ENCODE peak calls at places on chromosomes 4 and X, in nine cellular contexts. One of them, this sample, is unnamed.

GRCh38 chr4:20445933-20446723 is 194.4 kb downstream of the SLIT2 start:
- DNase-seq in BE2C: no peak
- DNase-seq in aorta: no peak
- DNase-seq in AG09309: no peak
- DNase-seq in fibroblast of lung: peak; percentile 69
- DNase-seq in CD8-positive, alpha-beta memory T cell: no peak
- DNase-seq in spleen: no peak
- DNase-seq in choroid plexus epithelial cell: no peak
- DNase-seq in dorsolateral prefrontal cortex: no peak
- DNase-seq in this sample: no peak

GRCh38 chr4:144872508-144873293 is 225.3 kb downstream of the ANAPC10 start:
- DNase-seq in BE2C: no peak
- DNase-seq in aorta: no peak
- DNase-seq in spleen: no peak
- DNase-seq in CD8-positive, alpha-beta memory T cell: no peak
- DNase-seq in choroid plexus epithelial cell: peak; percentile 31
- DNase-seq in AG09309: no peak
- DNase-seq in dorsolateral prefrontal cortex: no peak
- DNase-seq in fibroblast of lung: peak; percentile 25
- DNase-seq in this sample: no peak

GRCh38 chr4:95049838-95050237 is 292.1 kb downstream of the BMPR1B start:
- DNase-seq in aorta: no peak
- DNase-seq in dorsolateral prefrontal cortex: no peak
- DNase-seq in fibroblast of lung: peak; percentile 34
- DNase-seq in AG09309: no peak
- DNase-seq in CD8-positive, alpha-beta memory T cell: no peak
- DNase-seq in BE2C: no peak
- DNase-seq in choroid plexus epithelial cell: peak; percentile 46
- DNase-seq in spleen: no peak
- DNase-seq in this sample: no peak

GRCh38 chr4:89847571-89848325 is 10.8 kb upstream of the SNCA start:
- DNase-seq in spleen: no peak
- DNase-seq in dorsolateral prefrontal cortex: no peak
- DNase-seq in choroid plexus epithelial cell: no peak
- DNase-seq in aorta: no peak
- DNase-seq in CD8-positive, alpha-beta memory T cell: no peak
- DNase-seq in AG09309: no peak
- DNase-seq in BE2C: no peak
- DNase-seq in fibroblast of lung: no peak
- DNase-seq in this sample: no peak

GRCh38 chr4:173040200-173040599 is 128.4 kb upstream of the GALNT7 start:
- DNase-seq in AG09309: no peak
- DNase-seq in BE2C: no peak
- DNase-seq in choroid plexus epithelial cell: peak; percentile 72
- DNase-seq in spleen: no peak
- DNase-seq in dorsolateral prefrontal cortex: no peak
- DNase-seq in aorta: no peak
- DNase-seq in fibroblast of lung: peak; percentile 60
- DNase-seq in CD8-positive, alpha-beta memory T cell: no peak
- DNase-seq in this sample: no peak

GRCh38 chr4:73984736-73985527 is 3.1 kb downstream of the PPBP start:
- DNase-seq in CD8-positive, alpha-beta memory T cell: no peak
- DNase-seq in spleen: no peak
- DNase-seq in AG09309: no peak
- DNase-seq in dorsolateral prefrontal cortex: no peak
- DNase-seq in fibroblast of lung: no peak
- DNase-seq in BE2C: no peak
- DNase-seq in aorta: no peak
- DNase-seq in choroid plexus epithelial cell: no peak
- DNase-seq in this sample: no peak

GRCh38 chr4:3706565-3707422 is 59.4 kb upstream of the ADRA2C start:
- DNase-seq in aorta: peak; percentile 59
- DNase-seq in CD8-positive, alpha-beta memory T cell: no peak
- DNase-seq in BE2C: peak; percentile 5
- DNase-seq in fibroblast of lung: no peak
- DNase-seq in choroid plexus epithelial cell: no peak
- DNase-seq in dorsolateral prefrontal cortex: no peak
- DNase-seq in spleen: peak; percentile 45
- DNase-seq in AG09309: no peak
- DNase-seq in this sample: no peak

GRCh38 chr4:2248821-2249261 is 6.9 kb upstream of the HAUS3 start:
- DNase-seq in aorta: peak; percentile 64
- DNase-seq in AG09309: no peak
- DNase-seq in BE2C: peak; percentile 7
- DNase-seq in fibroblast of lung: no peak
- DNase-seq in dorsolateral prefrontal cortex: no peak
- DNase-seq in choroid plexus epithelial cell: no peak
- DNase-seq in CD8-positive, alpha-beta memory T cell: no peak
- DNase-seq in spleen: peak; percentile 82
- DNase-seq in this sample: no peak

GRCh38 chr4:168840386-168840763 is 169.7 kb downstream of the CBR4 start:
- DNase-seq in dorsolateral prefrontal cortex: no peak
- DNase-seq in fibroblast of lung: no peak
- DNase-seq in choroid plexus epithelial cell: no peak
- DNase-seq in CD8-positive, alpha-beta memory T cell: no peak
- DNase-seq in aorta: no peak
- DNase-seq in BE2C: no peak
- DNase-seq in AG09309: no peak
- DNase-seq in spleen: no peak
- DNase-seq in this sample: no peak

GRCh38 chr4:68079918-68080317 is 49.8 kb downstream of the TMPRSS11F start:
- DNase-seq in spleen: no peak
- DNase-seq in aorta: no peak
- DNase-seq in fibroblast of lung: no peak
- DNase-seq in CD8-positive, alpha-beta memory T cell: no peak
- DNase-seq in dorsolateral prefrontal cortex: no peak
- DNase-seq in choroid plexus epithelial cell: no peak
- DNase-seq in AG09309: no peak
- DNase-seq in BE2C: no peak
- DNase-seq in this sample: no peak

GRCh38 chr4:169014581-169014980 is 4.5 kb upstream of the CBR4 start:
- DNase-seq in dorsolateral prefrontal cortex: no peak
- DNase-seq in BE2C: no peak
- DNase-seq in aorta: no peak
- DNase-seq in AG09309: no peak
- DNase-seq in fibroblast of lung: no peak
- DNase-seq in spleen: no peak
- DNase-seq in choroid plexus epithelial cell: no peak
- DNase-seq in CD8-positive, alpha-beta memory T cell: no peak
- DNase-seq in this sample: no peak

GRCh38 chrX:130702867-130703707 is 199.9 kb downstream of the ENOX2 start:
- DNase-seq in aorta: no peak
- DNase-seq in AG09309: no peak
- DNase-seq in CD8-positive, alpha-beta memory T cell: no peak
- DNase-seq in fibroblast of lung: peak; percentile 13
- DNase-seq in choroid plexus epithelial cell: no peak
- DNase-seq in spleen: no peak
- DNase-seq in dorsolateral prefrontal cortex: no peak
- DNase-seq in BE2C: no peak
- DNase-seq in this sample: no peak

GRCh38 chr4:106019771-106020170 is 124.5 kb downstream of the NPNT start:
- DNase-seq in aorta: no peak
- DNase-seq in AG09309: no peak
- DNase-seq in CD8-positive, alpha-beta memory T cell: no peak
- DNase-seq in fibroblast of lung: no peak
- DNase-seq in choroid plexus epithelial cell: no peak
- DNase-seq in spleen: no peak
- DNase-seq in BE2C: no peak
- DNase-seq in dorsolateral prefrontal cortex: no peak
- DNase-seq in this sample: no peak

GRCh38 chr4:92387459-92388069 is 83.8 kb downstream of the GRID2 start:
- DNase-seq in fibroblast of lung: peak; percentile 74
- DNase-seq in AG09309: no peak
- DNase-seq in CD8-positive, alpha-beta memory T cell: no peak
- DNase-seq in spleen: no peak
- DNase-seq in aorta: no peak
- DNase-seq in choroid plexus epithelial cell: peak; percentile 70
- DNase-seq in dorsolateral prefrontal cortex: no peak
- DNase-seq in BE2C: no peak
- DNase-seq in this sample: no peak

GRCh38 chrX:22220941-22221340 is 51.8 kb upstream of the CBLL2 start:
- DNase-seq in BE2C: no peak
- DNase-seq in fibroblast of lung: peak; percentile 57
- DNase-seq in CD8-positive, alpha-beta memory T cell: no peak
- DNase-seq in dorsolateral prefrontal cortex: no peak
- DNase-seq in AG09309: no peak
- DNase-seq in choroid plexus epithelial cell: peak; percentile 52
- DNase-seq in aorta: no peak
- DNase-seq in spleen: no peak
- DNase-seq in this sample: no peak

GRCh38 chr4:185958094-185958493 is 110.9 kb upstream of the TLR3 start:
- DNase-seq in dorsolateral prefrontal cortex: no peak
- DNase-seq in spleen: no peak
- DNase-seq in choroid plexus epithelial cell: no peak
- DNase-seq in BE2C: no peak
- DNase-seq in aorta: no peak
- DNase-seq in AG09309: no peak
- DNase-seq in CD8-positive, alpha-beta memory T cell: no peak
- DNase-seq in fibroblast of lung: no peak
- DNase-seq in this sample: no peak

GRCh38 chr4:83112239-83112638 is 2.3 kb downstream of the PLAC8 start:
- DNase-seq in BE2C: no peak
- DNase-seq in CD8-positive, alpha-beta memory T cell: no peak
- DNase-seq in spleen: no peak
- DNase-seq in AG09309: no peak
- DNase-seq in aorta: no peak
- DNase-seq in fibroblast of lung: no peak
- DNase-seq in choroid plexus epithelial cell: no peak
- DNase-seq in dorsolateral prefrontal cortex: no peak
- DNase-seq in this sample: no peak

GRCh38 chrX:142156567-142156966 is 48.5 kb downstream of the MAGEC2 start:
- DNase-seq in choroid plexus epithelial cell: no peak
- DNase-seq in spleen: no peak
- DNase-seq in fibroblast of lung: no peak
- DNase-seq in CD8-positive, alpha-beta memory T cell: no peak
- DNase-seq in dorsolateral prefrontal cortex: no peak
- DNase-seq in aorta: no peak
- DNase-seq in BE2C: no peak
- DNase-seq in AG09309: no peak
- DNase-seq in this sample: no peak

GRCh38 chr4:82905205-82905604 is 4.7 kb downstream of the THAP9 start:
- DNase-seq in CD8-positive, alpha-beta memory T cell: no peak
- DNase-seq in aorta: no peak
- DNase-seq in AG09309: no peak
- DNase-seq in dorsolateral prefrontal cortex: no peak
- DNase-seq in choroid plexus epithelial cell: peak; percentile 71
- DNase-seq in BE2C: no peak
- DNase-seq in fibroblast of lung: no peak
- DNase-seq in spleen: no peak
- DNase-seq in this sample: no peak

DNA sequence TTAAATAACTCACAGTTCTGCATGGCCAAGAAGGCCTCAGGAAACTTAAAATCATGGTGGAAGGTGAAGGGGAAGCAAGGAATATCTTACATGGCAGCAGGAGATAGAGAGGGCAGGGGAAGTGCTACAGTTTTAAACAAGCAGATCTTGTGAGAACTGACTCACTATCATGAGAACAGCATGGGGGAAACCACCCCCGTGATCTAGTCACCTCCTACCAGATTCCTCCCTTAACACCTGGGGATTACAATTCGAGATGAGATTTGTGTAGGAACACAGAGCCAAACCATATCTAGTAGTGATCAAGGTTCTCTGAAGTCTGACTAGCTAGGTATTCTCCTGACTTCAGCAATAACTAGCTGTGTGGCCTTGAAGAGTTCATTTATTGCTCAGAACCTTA is 56.0 kb downstream of the BANK1 start:
- DNase-seq in fibroblast of lung: no peak
- DNase-seq in aorta: no peak
- DNase-seq in choroid plexus epithelial cell: peak; percentile 42
- DNase-seq in CD8-positive, alpha-beta memory T cell: no peak
- DNase-seq in BE2C: no peak
- DNase-seq in spleen: no peak
- DNase-seq in AG09309: no peak
- DNase-seq in dorsolateral prefrontal cortex: no peak
- DNase-seq in this sample: no peak
- H3K4me3 ChIP-seq in fibroblast of lung: no peak overlapping the region
- H3K4me3 ChIP-seq in aorta: no peak overlapping the region
- H3K4me3 ChIP-seq in choroid plexus epithelial cell: no peak overlapping the region
- H3K4me3 ChIP-seq in CD8-positive, alpha-beta memory T cell: no peak overlapping the region
- H3K4me3 ChIP-seq in BE2C: no peak overlapping the region
- H3K4me3 ChIP-seq in spleen: no peak overlapping the region
- H3K4me3 ChIP-seq in AG09309: no peak overlapping the region
- H3K4me3 ChIP-seq in dorsolateral prefrontal cortex: no peak overlapping the region
- H3K4me3 ChIP-seq in this sample: no peak overlapping the region

DNA sequence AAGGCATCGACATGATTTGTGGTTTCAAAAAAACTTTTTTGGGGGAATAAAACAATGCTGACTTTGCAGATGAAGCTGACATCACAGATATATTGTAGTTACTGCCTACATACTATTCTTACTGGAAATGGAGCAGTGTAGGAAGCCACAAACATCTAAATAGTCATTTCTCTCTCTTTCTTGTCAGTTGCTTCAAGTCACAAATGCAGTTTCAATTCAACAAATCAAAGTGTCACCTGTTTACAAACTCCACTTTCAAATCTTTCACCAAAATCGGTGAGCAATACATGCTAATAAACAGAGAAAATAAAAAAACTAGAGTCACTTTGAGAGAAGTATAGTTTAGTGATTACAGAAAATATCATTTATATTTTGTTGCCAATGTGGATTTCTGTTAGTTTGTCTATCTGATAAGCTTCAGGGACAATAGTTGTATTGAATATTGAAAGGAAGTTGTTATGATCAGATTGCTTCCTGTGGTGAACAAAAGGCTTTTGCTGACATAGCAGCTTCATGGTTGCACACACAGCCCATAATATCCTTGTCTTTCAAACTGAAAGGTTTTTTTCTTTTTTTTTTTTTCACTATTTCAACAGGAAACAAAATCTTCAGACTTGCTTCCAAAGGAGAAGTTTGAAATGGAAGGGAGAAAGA is 49.7 kb upstream of the PTPN13 start:
- DNase-seq in BE2C: no peak
- DNase-seq in spleen: no peak
- DNase-seq in choroid plexus epithelial cell: no peak
- DNase-seq in AG09309: no peak
- DNase-seq in dorsolateral prefrontal cortex: no peak
- DNase-seq in aorta: no peak
- DNase-seq in fibroblast of lung: no peak
- DNase-seq in CD8-positive, alpha-beta memory T cell: no peak
- DNase-seq in this sample: no peak
- H3K4me3 ChIP-seq in BE2C: no peak overlapping the region
- H3K4me3 ChIP-seq in spleen: no peak overlapping the region
- H3K4me3 ChIP-seq in choroid plexus epithelial cell: no peak overlapping the region
- H3K4me3 ChIP-seq in AG09309: no peak overlapping the region
- H3K4me3 ChIP-seq in dorsolateral prefrontal cortex: no peak overlapping the region
- H3K4me3 ChIP-seq in aorta: no peak overlapping the region
- H3K4me3 ChIP-seq in fibroblast of lung: no peak overlapping the region
- H3K4me3 ChIP-seq in CD8-positive, alpha-beta memory T cell: no peak overlapping the region
- H3K4me3 ChIP-seq in this sample: no peak overlapping the region

GRCh38 chr4:11429646-11430045 is 952 bp upstream of the HS3ST1 start:
- DNase-seq in choroid plexus epithelial cell: no peak
- DNase-seq in CD8-positive, alpha-beta memory T cell: no peak
- DNase-seq in spleen: no peak
- DNase-seq in AG09309: no peak
- DNase-seq in fibroblast of lung: no peak
- DNase-seq in aorta: no peak
- DNase-seq in dorsolateral prefrontal cortex: no peak
- DNase-seq in BE2C: no peak
- DNase-seq in this sample: no peak
- H3K4me3 ChIP-seq in choroid plexus epithelial cell: no peak overlapping the region
- H3K4me3 ChIP-seq in CD8-positive, alpha-beta memory T cell: no peak overlapping the region
- H3K4me3 ChIP-seq in spleen: peak overlapping the region; percentile 89
- H3K4me3 ChIP-seq in AG09309: no peak overlapping the region
- H3K4me3 ChIP-seq in fibroblast of lung: no peak overlapping the region
- H3K4me3 ChIP-seq in aorta: peak overlapping the region; percentile 40
- H3K4me3 ChIP-seq in dorsolateral prefrontal cortex: peak overlapping the region; percentile 75
- H3K4me3 ChIP-seq in BE2C: no peak overlapping the region
- H3K4me3 ChIP-seq in this sample: peak overlapping the region; percentile 51

GRCh38 chrX:40098264-40099045 is 697 bp upstream of the BCOR start:
- DNase-seq in AG09309: no peak
- DNase-seq in BE2C: peak; percentile 65
- DNase-seq in spleen: peak; percentile 89
- DNase-seq in CD8-positive, alpha-beta memory T cell: peak; percentile 53
- DNase-seq in dorsolateral prefrontal cortex: no peak
- DNase-seq in aorta: no peak
- DNase-seq in choroid plexus epithelial cell: peak; percentile 56
- DNase-seq in fibroblast of lung: peak; percentile 39
- DNase-seq in this sample: no peak
- H3K4me3 ChIP-seq in AG09309: peak overlapping the region; percentile 61
- H3K4me3 ChIP-seq in BE2C: peak overlapping the region; percentile 67
- H3K4me3 ChIP-seq in spleen: peak overlapping the region; percentile 80
- H3K4me3 ChIP-seq in CD8-positive, alpha-beta memory T cell: peak overlapping the region; percentile 51
- H3K4me3 ChIP-seq in dorsolateral prefrontal cortex: peak overlapping the region; percentile 40
- H3K4me3 ChIP-seq in aorta: peak overlapping the region; percentile 55
- H3K4me3 ChIP-seq in choroid plexus epithelial cell: peak overlapping the region; percentile 65
- H3K4me3 ChIP-seq in fibroblast of lung: peak overlapping the region; percentile 35
- H3K4me3 ChIP-seq in this sample: peak overlapping the region; percentile 80

This sample was measured in sigmoid colon.